ENCODE peak calls at places on chromosomes 2 and 18, in four cellular contexts. One of them, this sample, is unnamed.
A peak's percentile ranks its signal among the peaks of the same experiment; 100 is the strongest.

GRCh38 chr2:53572696-53573095 is 194.9 kb upstream of the CHAC2 start:
- DNase-seq in GM06990: no peak
- DNase-seq in mucosa of descending colon: no peak
- DNase-seq in DND-41: no peak
- DNase-seq in this sample: no peak

GRCh38 chr18:50099725-50100414 is 95.1 kb downstream of the MYO5B start:
- DNase-seq in GM06990: peak; percentile 79
- DNase-seq in mucosa of descending colon: no peak
- DNase-seq in DND-41: no peak
- DNase-seq in this sample: no peak

GRCh38 chr2:36672199-36672598 is 24.3 kb upstream of the VIT start:
- DNase-seq in GM06990: no peak
- DNase-seq in mucosa of descending colon: no peak
- DNase-seq in DND-41: no peak
- DNase-seq in this sample: no peak

GRCh38 chr2:168350380-168350779 is 103.0 kb upstream of the STK39 start:
- DNase-seq in GM06990: no peak
- DNase-seq in mucosa of descending colon: no peak
- DNase-seq in DND-41: no peak
- DNase-seq in this sample: no peak

GRCh38 chr2:64268330-64268729 is 124.1 kb upstream of the PELI1 start:
- DNase-seq in GM06990: no peak
- DNase-seq in mucosa of descending colon: no peak
- DNase-seq in DND-41: no peak
- DNase-seq in this sample: no peak

GRCh38 chr2:30336978-30337841 is 105.9 kb downstream of the LBH start:
- DNase-seq in GM06990: peak; percentile 86
- DNase-seq in mucosa of descending colon: peak; percentile 64
- DNase-seq in DND-41: peak; percentile 76
- DNase-seq in this sample: peak; percentile 14

GRCh38 chr2:28958689-28959088 is 22.4 kb upstream of the TOGARAM2 start:
- DNase-seq in GM06990: peak; percentile 31
- DNase-seq in mucosa of descending colon: no peak
- DNase-seq in DND-41: peak; percentile 34
- DNase-seq in this sample: peak; percentile 51

GRCh38 chr2:98188351-98189046 is 101.5 kb downstream of the VWA3B start:
- DNase-seq in GM06990: no peak
- DNase-seq in mucosa of descending colon: no peak
- DNase-seq in DND-41: no peak
- DNase-seq in this sample: no peak

GRCh38 chr2:12057436-12058166 is 311.2 kb downstream of the LPIN1 start:
- DNase-seq in GM06990: peak; percentile 87
- DNase-seq in mucosa of descending colon: peak; percentile 74
- DNase-seq in DND-41: peak; percentile 96
- DNase-seq in this sample: no peak

GRCh38 chr2:233152541-233152940 is 92.4 kb downstream of the INPP5D start:
- DNase-seq in GM06990: no peak
- DNase-seq in mucosa of descending colon: no peak
- DNase-seq in DND-41: no peak
- DNase-seq in this sample: no peak

GRCh38 chr2:535222-535621 is 142.0 kb downstream of the TMEM18 start:
- DNase-seq in GM06990: no peak
- DNase-seq in mucosa of descending colon: no peak
- DNase-seq in DND-41: no peak
- DNase-seq in this sample: no peak

GRCh38 chr2:121638333-121638732 is 10.9 kb downstream of the CLASP1 start:
- DNase-seq in GM06990: no peak
- DNase-seq in mucosa of descending colon: no peak
- DNase-seq in DND-41: no peak
- DNase-seq in this sample: no peak

GRCh38 chr2:73112026-73112912 is 479 bp downstream of the RAB11FIP5 start:
- DNase-seq in GM06990: no peak
- DNase-seq in mucosa of descending colon: no peak
- DNase-seq in DND-41: no peak
- DNase-seq in this sample: peak; percentile 36

GRCh38 chr2:47058061-47058931 is 96.8 kb downstream of the STPG4 start:
- DNase-seq in GM06990: no peak
- DNase-seq in mucosa of descending colon: no peak
- DNase-seq in DND-41: no peak
- DNase-seq in this sample: no peak

GRCh38 chr2:135931776-135932438 is 53.5 kb downstream of the DARS1 start:
- DNase-seq in GM06990: peak; percentile 28
- DNase-seq in mucosa of descending colon: no peak
- DNase-seq in DND-41: no peak
- DNase-seq in this sample: peak; percentile 15

GRCh38 chr2:116719841-116720240 is 1094.7 kb upstream of the DDX18 start:
- DNase-seq in GM06990: no peak
- DNase-seq in mucosa of descending colon: no peak
- DNase-seq in DND-41: no peak
- DNase-seq in this sample: no peak

GRCh38 chr2:163039266-163039665 is 200.7 kb upstream of the KCNH7 start:
- DNase-seq in GM06990: no peak
- DNase-seq in mucosa of descending colon: no peak
- DNase-seq in DND-41: no peak
- DNase-seq in this sample: no peak

GRCh38 chr2:20634430-20635095 is 16.3 kb downstream of the HS1BP3 start:
- DNase-seq in GM06990: no peak
- DNase-seq in mucosa of descending colon: peak; percentile 55
- DNase-seq in DND-41: no peak
- DNase-seq in this sample: no peak

GRCh38 chr2:206800501-206801416 is 35.4 kb downstream of the FASTKD2 start:
- DNase-seq in GM06990: peak; percentile 18
- DNase-seq in mucosa of descending colon: no peak
- DNase-seq in DND-41: peak; percentile 28
- DNase-seq in this sample: peak; percentile 13

GRCh38 chr2:44233450-44234128 is 41.7 kb upstream of the SLC3A1 start:
- DNase-seq in GM06990: no peak
- DNase-seq in mucosa of descending colon: no peak
- DNase-seq in DND-41: no peak
- DNase-seq in this sample: no peak

GRCh38 chr2:86027196-86027912 is 78.3 kb downstream of the POLR1A start:
- DNase-seq in GM06990: no peak
- DNase-seq in mucosa of descending colon: no peak
- DNase-seq in DND-41: no peak
- DNase-seq in this sample: no peak
- H3K4me3 ChIP-seq in GM06990: no peak overlapping the region
- H3K4me3 ChIP-seq in mucosa of descending colon: no peak overlapping the region
- H3K4me3 ChIP-seq in DND-41: no peak overlapping the region
- H3K4me3 ChIP-seq in this sample: no peak overlapping the region

GRCh38 chr2:60966465-60967405 is 50.8 kb upstream of the PEX13 start:
- DNase-seq in GM06990: peak; percentile 72
- DNase-seq in mucosa of descending colon: no peak
- DNase-seq in DND-41: no peak
- DNase-seq in this sample: peak; percentile 22
- H3K4me3 ChIP-seq in GM06990: no peak overlapping the region
- H3K4me3 ChIP-seq in mucosa of descending colon: no peak overlapping the region
- H3K4me3 ChIP-seq in DND-41: no peak overlapping the region
- H3K4me3 ChIP-seq in this sample: peak overlapping the region; percentile 23

DNA sequence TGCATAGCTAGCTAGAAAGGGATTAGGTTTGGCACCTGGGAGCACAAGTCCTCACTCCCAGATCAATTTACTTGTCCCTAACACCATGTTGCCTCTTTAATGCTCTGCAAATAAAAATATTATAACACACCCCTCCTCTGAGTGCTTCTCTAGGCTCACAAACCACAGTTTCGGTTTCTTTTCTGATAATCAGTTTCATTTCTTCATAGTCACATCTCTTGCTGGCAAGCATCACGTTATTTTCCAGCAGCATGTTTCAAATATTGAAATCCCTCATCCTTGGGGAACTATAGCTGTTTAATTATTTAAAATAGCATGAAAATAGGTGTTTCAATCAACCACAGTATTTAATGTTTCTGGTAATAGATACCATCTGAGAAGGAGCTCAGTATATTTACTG is 13.9 kb upstream of the SMCHD1 start:
- DNase-seq in GM06990: peak; percentile 59
- DNase-seq in mucosa of descending colon: no peak
- DNase-seq in DND-41: peak; percentile 28
- DNase-seq in this sample: peak; percentile 71
- H3K4me3 ChIP-seq in GM06990: no peak overlapping the region
- H3K4me3 ChIP-seq in mucosa of descending colon: no peak overlapping the region
- H3K4me3 ChIP-seq in DND-41: no peak overlapping the region
- H3K4me3 ChIP-seq in this sample: peak overlapping the region; percentile 81

GRCh38 chr2:236578411-236578846 is 8.8 kb downstream of the ACKR3 start:
- DNase-seq in GM06990: no peak
- DNase-seq in mucosa of descending colon: no peak
- DNase-seq in DND-41: no peak
- DNase-seq in this sample: no peak

GRCh38 chr2:236577481-236578410 is 8.1 kb downstream of the ACKR3 start:
- DNase-seq in GM06990: no peak
- DNase-seq in mucosa of descending colon: no peak
- DNase-seq in DND-41: no peak
- DNase-seq in this sample: no peak

GRCh38 chr2:236576053-236576452 is 6.4 kb downstream of the ACKR3 start:
- DNase-seq in GM06990: no peak
- DNase-seq in mucosa of descending colon: no peak
- DNase-seq in DND-41: no peak
- DNase-seq in this sample: no peak

GRCh38 chr2:236575501-236575900 is 5.9 kb downstream of the ACKR3 start:
- DNase-seq in GM06990: no peak
- DNase-seq in mucosa of descending colon: no peak
- DNase-seq in DND-41: no peak
- DNase-seq in this sample: no peak

DNA sequence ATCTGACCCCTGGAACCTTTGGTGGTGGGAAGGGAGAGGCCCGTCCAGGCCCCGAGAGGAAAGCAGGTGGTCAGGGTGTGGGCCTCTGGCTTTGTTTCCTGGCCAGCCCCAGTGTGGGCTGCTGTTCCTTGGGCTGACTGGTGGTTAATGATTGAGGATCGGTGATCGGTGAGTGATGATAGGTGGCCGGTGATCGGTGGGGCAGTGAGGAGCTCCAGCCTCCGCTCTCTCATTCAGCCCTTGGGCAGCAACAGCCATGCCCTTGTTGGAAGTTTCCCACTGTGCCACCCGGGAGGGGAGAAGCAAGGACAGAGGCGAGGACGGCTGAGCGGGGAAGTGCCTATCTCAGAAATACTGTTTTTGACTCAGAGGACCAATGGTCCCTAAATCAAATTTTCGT is 7.4 kb downstream of the ACKR3 start:
- DNase-seq in GM06990: no peak
- DNase-seq in mucosa of descending colon: no peak
- DNase-seq in DND-41: no peak
- DNase-seq in this sample: no peak
- H3K4me3 ChIP-seq in GM06990: no peak overlapping the region
- H3K4me3 ChIP-seq in mucosa of descending colon: no peak overlapping the region
- H3K4me3 ChIP-seq in DND-41: no peak overlapping the region
- H3K4me3 ChIP-seq in this sample: no peak overlapping the region

GRCh38 chr2:152759290-152760072 is 41.1 kb downstream of the ARL6IP6 start:
- DNase-seq in GM06990: no peak
- DNase-seq in mucosa of descending colon: no peak
- DNase-seq in DND-41: no peak
- DNase-seq in this sample: no peak

GRCh38 chr2:152755029-152755428 is 36.6 kb downstream of the ARL6IP6 start:
- DNase-seq in GM06990: peak; percentile 6
- DNase-seq in mucosa of descending colon: no peak
- DNase-seq in DND-41: no peak
- DNase-seq in this sample: no peak
- H3K4me3 ChIP-seq in GM06990: no peak overlapping the region
- H3K4me3 ChIP-seq in mucosa of descending colon: no peak overlapping the region
- H3K4me3 ChIP-seq in DND-41: no peak overlapping the region
- H3K4me3 ChIP-seq in this sample: no peak overlapping the region

GRCh38 chr18:55579471-55579870 is 8.5 kb downstream of the TCF4 start:
- DNase-seq in GM06990: no peak
- DNase-seq in mucosa of descending colon: no peak
- DNase-seq in DND-41: no peak
- DNase-seq in this sample: no peak
- H3K4me3 ChIP-seq in GM06990: no peak overlapping the region
- H3K4me3 ChIP-seq in mucosa of descending colon: no peak overlapping the region
- H3K4me3 ChIP-seq in DND-41: no peak overlapping the region
- H3K4me3 ChIP-seq in this sample: no peak overlapping the region

GRCh38 chr2:218896501-218897393 is 16.1 kb downstream of the WNT10A start:
- DNase-seq in GM06990: peak; percentile 91
- DNase-seq in mucosa of descending colon: peak; percentile 75
- DNase-seq in DND-41: peak; percentile 79
- DNase-seq in this sample: peak; percentile 86
- H3K4me3 ChIP-seq in GM06990: peak overlapping the region; percentile 63
- H3K4me3 ChIP-seq in mucosa of descending colon: no peak overlapping the region
- H3K4me3 ChIP-seq in DND-41: no peak overlapping the region
- H3K4me3 ChIP-seq in this sample: peak overlapping the region; percentile 29